ENCODE peak calls at places on chromosomes 3 and 15, in four cellular contexts. One of them, this sample, is unnamed.

GRCh38 chr3:128550471-128551126 is 57.6 kb upstream of the GATA2 start:
- DNase-seq in PC-3: no peak
- DNase-seq in GM23338: no peak
- DNase-seq in mammary epithelial cell: no peak
- DNase-seq in this sample: no peak

GRCh38 chr3:10365791-10366190 is 44.9 kb upstream of the SEC13 start:
- DNase-seq in GM23338: no peak
- DNase-seq in mammary epithelial cell: peak; percentile 23
- DNase-seq in PC-3: no peak
- DNase-seq in this sample: no peak

GRCh38 chr3:144663456-144664063 is 691.9 kb downstream of the DIPK2A start:
- DNase-seq in PC-3: no peak
- DNase-seq in mammary epithelial cell: no peak
- DNase-seq in GM23338: no peak
- DNase-seq in this sample: no peak

GRCh38 chr15:69482686-69483256 is 30.2 kb downstream of the RPLP1 start:
- DNase-seq in mammary epithelial cell: no peak
- DNase-seq in GM23338: no peak
- DNase-seq in PC-3: peak; percentile 54
- DNase-seq in this sample: no peak

GRCh38 chr3:30658328-30659052 is 52.1 kb downstream of the TGFBR2 start:
- DNase-seq in mammary epithelial cell: peak; percentile 60
- DNase-seq in GM23338: no peak
- DNase-seq in PC-3: peak; percentile 83
- DNase-seq in this sample: no peak

GRCh38 chr3:169969696-169970095 is 3.1 kb downstream of the SEC62 start:
- DNase-seq in PC-3: no peak
- DNase-seq in mammary epithelial cell: no peak
- DNase-seq in GM23338: no peak
- DNase-seq in this sample: no peak

GRCh38 chr15:82750831-82751181 is 41.1 kb upstream of the AP3B2 start:
- DNase-seq in GM23338: peak; percentile 39
- DNase-seq in mammary epithelial cell: no peak
- DNase-seq in PC-3: no peak
- DNase-seq in this sample: peak; percentile 11

GRCh38 chr15:92733934-92734521 is 78.5 kb upstream of the FAM174B start:
- DNase-seq in GM23338: peak; percentile 74
- DNase-seq in mammary epithelial cell: no peak
- DNase-seq in PC-3: no peak
- DNase-seq in this sample: no peak

GRCh38 chr3:120093119-120093922 is 926 bp downstream of the GSK3B start:
- DNase-seq in PC-3: peak; percentile 73
- DNase-seq in GM23338: peak; percentile 94
- DNase-seq in mammary epithelial cell: no peak
- DNase-seq in this sample: peak; percentile 56

GRCh38 chr3:12300137-12300536 is 11.3 kb downstream of the PPARG start:
- DNase-seq in GM23338: no peak
- DNase-seq in PC-3: peak; percentile 94
- DNase-seq in mammary epithelial cell: peak; percentile 22
- DNase-seq in this sample: peak; percentile 48

GRCh38 chr15:73575636-73576247 is 57.4 kb downstream of the NPTN start:
- DNase-seq in GM23338: no peak
- DNase-seq in PC-3: no peak
- DNase-seq in mammary epithelial cell: peak; percentile 97
- DNase-seq in this sample: no peak

GRCh38 chr3:154971771-154972326 is 108.3 kb upstream of the MME start:
- DNase-seq in mammary epithelial cell: peak; percentile 82
- DNase-seq in GM23338: peak; percentile 4
- DNase-seq in PC-3: peak; percentile 64
- DNase-seq in this sample: no peak

GRCh38 chr3:171806200-171807128 is 3.8 kb downstream of the PLD1 start:
- DNase-seq in mammary epithelial cell: peak; percentile 86
- DNase-seq in PC-3: peak; percentile 95
- DNase-seq in GM23338: no peak
- DNase-seq in this sample: peak; percentile 95

GRCh38 chr3:99706410-99706809 is 68.0 kb downstream of the COL8A1 start:
- DNase-seq in GM23338: no peak
- DNase-seq in mammary epithelial cell: no peak
- DNase-seq in PC-3: no peak
- DNase-seq in this sample: no peak

GRCh38 chr3:192888121-192888520 is 29.5 kb downstream of the MB21D2 start:
- DNase-seq in mammary epithelial cell: no peak
- DNase-seq in PC-3: peak; percentile 40
- DNase-seq in GM23338: no peak
- DNase-seq in this sample: no peak

GRCh38 chr3:104596551-104596950 is 770.2 kb upstream of the ALCAM start:
- DNase-seq in mammary epithelial cell: peak; percentile 42
- DNase-seq in PC-3: peak; percentile 84
- DNase-seq in GM23338: peak; percentile 81
- DNase-seq in this sample: no peak

GRCh38 chr3:46714728-46715506 is 2.8 kb downstream of the PRSS50 start:
- DNase-seq in PC-3: no peak
- DNase-seq in GM23338: no peak
- DNase-seq in mammary epithelial cell: no peak
- DNase-seq in this sample: no peak

GRCh38 chr3:177051419-177051818 is 145.9 kb downstream of the TBL1XR1 start:
- DNase-seq in GM23338: no peak
- DNase-seq in mammary epithelial cell: no peak
- DNase-seq in PC-3: no peak
- DNase-seq in this sample: no peak

GRCh38 chr3:86969500-86970189 is 21.3 kb downstream of the VGLL3 start:
- DNase-seq in mammary epithelial cell: peak; percentile 46
- DNase-seq in GM23338: peak; percentile 84
- DNase-seq in PC-3: peak; percentile 82
- DNase-seq in this sample: no peak

GRCh38 chr3:19931767-19932188 is 2.2 kb downstream of the EFHB start:
- DNase-seq in mammary epithelial cell: peak; percentile 75
- DNase-seq in PC-3: peak; percentile 80
- DNase-seq in GM23338: no peak
- DNase-seq in this sample: no peak

GRCh38 chr3:46881819-46882376 is 4.4 kb downstream of the PTH1R start:
- DNase-seq in PC-3: no peak
- DNase-seq in mammary epithelial cell: no peak
- DNase-seq in GM23338: peak; percentile 70
- DNase-seq in this sample: no peak

GRCh38 chr15:88744548-88745020 is 58.7 kb upstream of the ACAN start:
- DNase-seq in GM23338: peak; percentile 62
- DNase-seq in PC-3: peak; percentile 1
- DNase-seq in mammary epithelial cell: no peak
- DNase-seq in this sample: no peak

GRCh38 chr3:113730550-113730949 is 15.5 kb downstream of the NAA50 start:
- DNase-seq in PC-3: no peak
- DNase-seq in GM23338: no peak
- DNase-seq in mammary epithelial cell: no peak
- DNase-seq in this sample: no peak

GRCh38 chr3:10600159-10601125 is 95.1 kb upstream of the ATP2B2 start:
- DNase-seq in mammary epithelial cell: peak; percentile 42
- DNase-seq in GM23338: no peak
- DNase-seq in PC-3: peak; percentile 8
- DNase-seq in this sample: no peak

GRCh38 chr3:107218864-107219269 is 158.4 kb upstream of the CCDC54 start:
- DNase-seq in PC-3: no peak
- DNase-seq in GM23338: no peak
- DNase-seq in mammary epithelial cell: no peak
- DNase-seq in this sample: no peak

GRCh38 chr3:6540981-6541380 is 319.9 kb upstream of the GRM7 start:
- DNase-seq in mammary epithelial cell: no peak
- DNase-seq in PC-3: no peak
- DNase-seq in GM23338: no peak
- DNase-seq in this sample: no peak

GRCh38 chr3:160038862-160039562 is 50.4 kb downstream of the IL12A start:
- DNase-seq in PC-3: no peak
- DNase-seq in mammary epithelial cell: no peak
- DNase-seq in GM23338: peak; percentile 55
- DNase-seq in this sample: no peak

GRCh38 chr15:31473384-31474058 is 146.9 kb downstream of the KLF13 start:
- DNase-seq in mammary epithelial cell: no peak
- DNase-seq in PC-3: no peak
- DNase-seq in GM23338: no peak
- DNase-seq in this sample: no peak

GRCh38 chr3:161069441-161070251 is 35.5 kb downstream of the B3GALNT1 start:
- DNase-seq in PC-3: peak; percentile 97
- DNase-seq in GM23338: no peak
- DNase-seq in mammary epithelial cell: peak; percentile 79
- DNase-seq in this sample: peak; percentile 43

GRCh38 chr3:138051946-138052802 is 42.2 kb downstream of the CLDN18 start:
- DNase-seq in mammary epithelial cell: peak; percentile 32
- DNase-seq in PC-3: peak; percentile 60
- DNase-seq in GM23338: peak; percentile 76
- DNase-seq in this sample: no peak

GRCh38 chr3:72341943-72342342 is 506.3 kb downstream of the SHQ1 start:
- DNase-seq in GM23338: no peak
- DNase-seq in mammary epithelial cell: no peak
- DNase-seq in PC-3: no peak
- DNase-seq in this sample: no peak

GRCh38 chr3:63580151-63580550 is 72.3 kb upstream of the SNTN start:
- DNase-seq in mammary epithelial cell: peak; percentile 38
- DNase-seq in GM23338: no peak
- DNase-seq in PC-3: peak; percentile 35
- DNase-seq in this sample: no peak

GRCh38 chr3:104989878-104990277 is 376.8 kb upstream of the ALCAM start:
- DNase-seq in PC-3: no peak
- DNase-seq in mammary epithelial cell: no peak
- DNase-seq in GM23338: no peak
- DNase-seq in this sample: no peak

GRCh38 chr3:133762539-133762938 is 16.3 kb downstream of the TF start:
- DNase-seq in GM23338: no peak
- DNase-seq in mammary epithelial cell: no peak
- DNase-seq in PC-3: no peak
- DNase-seq in this sample: no peak

GRCh38 chr3:126344380-126345041 is 12.7 kb downstream of the KLF15 start:
- DNase-seq in PC-3: no peak
- DNase-seq in mammary epithelial cell: no peak
- DNase-seq in GM23338: no peak
- DNase-seq in this sample: no peak

GRCh38 chr3:126464494-126464893 is 11.2 kb downstream of the ZXDC start:
- DNase-seq in mammary epithelial cell: no peak
- DNase-seq in PC-3: no peak
- DNase-seq in GM23338: no peak
- DNase-seq in this sample: no peak

GRCh38 chr3:36489106-36489505 is 108.8 kb downstream of the STAC start:
- DNase-seq in GM23338: no peak
- DNase-seq in PC-3: no peak
- DNase-seq in mammary epithelial cell: no peak
- DNase-seq in this sample: no peak

GRCh38 chr3:16182183-16182582 is 7.7 kb downstream of the GALNT15 start:
- DNase-seq in PC-3: peak; percentile 51
- DNase-seq in mammary epithelial cell: no peak
- DNase-seq in GM23338: no peak
- DNase-seq in this sample: no peak

GRCh38 chr3:108088146-108088545 is 2.7 kb downstream of the CD47 start:
- DNase-seq in GM23338: no peak
- DNase-seq in mammary epithelial cell: no peak
- DNase-seq in PC-3: peak; percentile 21
- DNase-seq in this sample: no peak

GRCh38 chr3:141476033-141476432 is 10.8 kb upstream of the RASA2 start:
- DNase-seq in GM23338: no peak
- DNase-seq in mammary epithelial cell: no peak
- DNase-seq in PC-3: no peak
- DNase-seq in this sample: no peak

DNA sequence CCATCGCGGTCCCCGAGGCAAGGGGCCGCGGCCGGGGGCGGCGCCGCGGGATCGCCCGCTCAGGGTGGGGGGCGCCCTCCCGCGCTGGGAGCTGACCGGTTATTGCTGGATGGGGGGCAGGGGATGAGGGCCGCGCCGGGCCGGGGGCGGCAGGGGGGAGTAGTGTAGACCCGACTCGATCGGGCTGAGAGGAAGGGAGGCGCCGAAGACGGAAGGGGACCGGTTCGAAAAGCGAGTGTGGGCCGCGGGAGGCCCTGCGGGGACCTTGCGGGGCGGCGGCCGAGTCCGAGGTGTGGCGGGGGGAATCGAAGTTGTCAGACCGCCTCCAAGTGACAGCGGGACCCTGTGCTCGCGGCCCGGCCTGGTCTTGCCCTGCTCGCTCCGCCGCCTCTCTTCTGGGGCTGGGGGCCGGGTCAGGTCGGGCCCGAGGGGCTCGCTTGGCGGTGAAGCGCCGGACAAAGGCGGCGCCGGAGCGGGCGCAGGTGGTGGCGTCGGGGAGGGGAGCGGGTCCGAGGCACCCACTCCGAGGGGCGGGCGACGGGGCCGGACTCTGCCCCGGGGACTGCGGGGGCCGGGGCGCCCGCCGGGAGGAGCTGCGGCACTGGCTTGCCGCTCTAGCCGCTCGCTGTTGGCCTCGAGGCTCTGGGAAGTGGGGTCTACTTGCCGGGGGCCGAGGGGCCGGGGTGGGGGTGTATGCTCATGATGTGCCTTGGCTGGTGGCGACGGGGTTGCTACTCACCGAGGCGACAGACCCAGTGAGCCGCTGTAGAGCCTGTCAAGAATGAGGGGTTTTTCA is 1.2 kb downstream of the BAHD1 start:
- DNase-seq in GM23338: peak; percentile 43
- DNase-seq in mammary epithelial cell: no peak
- DNase-seq in PC-3: no peak
- DNase-seq in this sample: no peak
- TF ChIP-seq CTCF in GM23338: peak; percentile 31
- TF ChIP-seq CTCF in mammary epithelial cell: no peak
- TF ChIP-seq CTCF in PC-3: peak; percentile 18
- TF ChIP-seq CTCF in this sample: peak; percentile 21

GRCh38 chr3:49566312-49566711 is 12.0 kb downstream of the BSN start:
- DNase-seq in GM23338: peak; percentile 69
- DNase-seq in mammary epithelial cell: no peak
- DNase-seq in PC-3: peak; percentile 27
- DNase-seq in this sample: no peak
- TF ChIP-seq CTCF in GM23338: peak; percentile 63
- TF ChIP-seq CTCF in mammary epithelial cell: peak; percentile 40
- TF ChIP-seq CTCF in PC-3: peak; percentile 67
- TF ChIP-seq CTCF in this sample: peak; percentile 35

DNA sequence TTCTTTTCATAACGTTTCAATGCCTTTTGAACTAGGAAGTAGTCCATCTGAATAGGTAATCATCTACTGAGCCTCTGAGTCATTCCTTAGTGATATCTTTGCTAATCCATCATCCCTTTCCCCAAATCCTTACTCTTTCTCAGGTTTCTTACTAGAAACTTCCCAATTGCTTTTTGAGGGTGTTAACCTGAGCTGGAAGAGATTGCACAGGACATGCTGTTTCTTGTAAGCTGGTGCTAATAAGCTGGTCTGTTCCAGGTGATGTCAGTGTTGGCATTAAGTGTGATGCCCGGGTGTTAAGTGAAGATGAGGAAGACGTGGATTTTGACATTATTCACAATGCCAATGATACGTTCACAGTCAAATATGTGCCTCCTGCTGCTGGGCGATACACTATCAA is 101.0 kb downstream of the DNASE1L3 start:
- DNase-seq in GM23338: no peak
- DNase-seq in PC-3: no peak
- DNase-seq in mammary epithelial cell: no peak
- DNase-seq in this sample: no peak
- TF ChIP-seq CTCF in GM23338: no peak
- TF ChIP-seq CTCF in PC-3: no peak
- TF ChIP-seq CTCF in mammary epithelial cell: no peak
- TF ChIP-seq CTCF in this sample: no peak

GRCh38 chr3:14411988-14412387 is 9.6 kb downstream of the SLC6A6 start:
- DNase-seq in PC-3: peak; percentile 29
- DNase-seq in mammary epithelial cell: no peak
- DNase-seq in GM23338: peak; percentile 79
- DNase-seq in this sample: no peak
- TF ChIP-seq CTCF in PC-3: peak; percentile 52
- TF ChIP-seq CTCF in mammary epithelial cell: no peak
- TF ChIP-seq CTCF in GM23338: peak; percentile 61
- TF ChIP-seq CTCF in this sample: peak; percentile 49